ENCODE peak calls at places on chromosome 1, in eight cellular contexts. A is neural crest cell; G is PC-9; M is AG09309; K is progenitor cell of endocrine pancreas; S is pancreas; N is foreskin fibroblast; U is CD4-positive, alpha-beta T cell. Q is an unnamed sample.

GRCh38 chr1:22689505-22689904 is 21.1 kb upstream of the EPHB2 start:
- DNase-seq in A (no peak), G (peak; percentile 94), M (peak; percentile 72), K (no peak), S (no peak), N (peak; percentile 72), U (no peak), Q (peak; percentile 12)

GRCh38 chr1:247295274-247295684 is 36.4 kb downstream of the ZNF496 start:
- DNase-seq in A (no peak), G (no peak), M (no peak), K (no peak), S (no peak), N (peak; percentile 42), U (no peak), Q (no peak)

GRCh38 chr1:190170321-190170720 is 307.3 kb downstream of the BRINP3 start:
- DNase-seq in A (no peak), G (no peak), M (no peak), K (no peak), S (no peak), N (peak; percentile 70), U (no peak), Q (no peak)

GRCh38 chr1:26820784-26821269 is 5.7 kb upstream of the ZDHHC18 start:
- DNase-seq in A (no peak), G (no peak), M (no peak), K (no peak), S (no peak), N (no peak), U (no peak), Q (peak; percentile 22)

GRCh38 chr1:157218671-157219070 is 80.5 kb upstream of the ETV3 start:
- DNase-seq in A (no peak), G (no peak), M (no peak), K (no peak), S (no peak), N (no peak), U (no peak), Q (no peak)

GRCh38 chr1:75083848-75084514 is 50.2 kb upstream of the LHX8 start:
- DNase-seq in A (no peak), G (no peak), M (no peak), K (no peak), S (no peak), N (no peak), U (no peak), Q (no peak)

GRCh38 chr1:43271186-43272118 is 1.7 kb downstream of the TMEM125 start:
- DNase-seq in A (no peak), G (no peak), M (no peak), K (no peak), S (no peak), N (no peak), U (no peak), Q (no peak)

GRCh38 chr1:33366766-33367487 is 46.0 kb upstream of the A3GALT2 start:
- DNase-seq in A (no peak), G (no peak), M (no peak), K (no peak), S (no peak), N (no peak), U (no peak), Q (no peak)

GRCh38 chr1:15808955-15809354 is 1.5 kb upstream of the UQCRHL start:
- DNase-seq in A (no peak), G (peak; percentile 42), M (no peak), K (no peak), S (no peak), N (no peak), U (no peak), Q (no peak)

DNA sequence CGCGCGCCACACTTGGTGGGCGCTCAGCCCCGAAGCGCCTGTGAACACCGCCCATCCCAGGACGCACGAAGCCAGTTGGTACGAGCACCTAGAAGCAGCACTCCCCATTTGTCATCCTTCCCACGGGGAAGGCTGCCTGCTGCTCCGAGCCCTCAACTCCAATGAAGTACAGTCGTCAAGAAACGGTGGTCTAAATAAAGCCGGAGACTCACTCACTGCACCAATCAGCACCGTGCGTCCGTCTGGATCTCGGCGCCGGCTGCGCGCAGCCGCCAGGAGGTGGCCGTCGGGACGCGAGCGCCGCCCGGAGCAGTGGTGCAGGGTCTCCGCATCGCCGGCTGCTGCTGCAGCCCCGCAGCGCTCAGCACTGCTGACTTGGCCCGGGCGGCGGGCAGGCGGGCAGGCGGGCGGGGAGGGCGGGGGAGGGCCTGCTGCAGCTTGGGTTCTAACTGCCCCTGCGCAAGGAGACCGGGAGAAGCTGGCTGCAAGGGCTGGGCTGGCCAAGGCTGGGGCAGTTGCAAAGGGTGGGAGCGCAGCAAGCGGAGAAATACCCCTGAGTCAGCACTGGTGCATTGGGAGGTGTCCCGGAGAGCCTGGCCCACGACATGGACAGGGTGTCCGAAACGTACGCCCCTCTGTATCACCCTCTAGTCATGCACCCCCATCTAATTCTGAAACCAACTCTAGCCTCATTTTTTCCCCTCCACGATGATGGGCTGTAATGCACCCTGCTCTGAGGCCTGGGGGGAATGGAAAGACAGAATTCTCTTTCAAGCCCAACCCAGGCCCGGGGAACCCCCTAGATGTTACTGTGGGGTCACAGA is 35.8 kb upstream of the H6PD start:
- DNase-seq in A (peak; percentile 48), G (no peak), M (no peak), K (peak; percentile 38), S (no peak), N (peak; percentile 65), U (no peak), Q (no peak)
- TF ChIP-seq CTCF in A (peak; percentile 47), G (no peak), M (no peak), K (peak; percentile 41), S (no peak), N (peak; percentile 21), U (no peak), Q (no peak)

GRCh38 chr1:14567056-14567455 is 31.4 kb upstream of the KAZN start:
- DNase-seq in A (no peak), G (no peak), M (no peak), K (no peak), S (no peak), N (no peak), U (no peak), Q (no peak)
- TF ChIP-seq CTCF in A (peak; percentile 30), G (peak; percentile 32), M (no peak), K (peak; percentile 38), S (no peak), N (no peak), U (no peak), Q (no peak)

DNA sequence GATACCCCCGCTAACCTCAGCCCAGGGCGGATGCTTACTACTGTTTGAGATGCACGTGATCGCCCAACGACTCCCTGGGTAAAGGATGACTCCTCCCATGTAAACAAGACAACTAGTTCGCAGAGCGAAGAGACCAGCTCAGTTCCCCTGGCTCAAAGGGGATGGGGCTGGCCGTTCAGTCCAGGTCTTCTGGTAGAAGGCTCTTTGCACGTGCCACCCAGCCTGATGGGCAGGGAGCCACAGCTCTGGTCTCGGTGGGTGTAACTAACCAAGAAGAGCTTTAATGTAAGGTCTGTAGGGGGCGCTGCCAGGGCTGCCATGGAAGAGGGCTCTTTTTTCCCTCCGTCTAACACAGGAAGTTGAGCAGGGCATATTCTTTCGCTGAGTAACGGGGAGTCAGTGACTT is 49.4 kb upstream of the PARP1 start:
- DNase-seq in A (no peak), G (no peak), M (no peak), K (no peak), S (no peak), N (peak; percentile 33), U (peak; percentile 40), Q (no peak)
- TF ChIP-seq CTCF in A (peak; percentile 24), G (no peak), M (peak; percentile 5), K (peak; percentile 26), S (no peak), N (no peak), U (peak; percentile 57), Q (no peak)

GRCh38 chr1:219317762-219318353 is 144.2 kb downstream of the LYPLAL1 start:
- DNase-seq in A (no peak), G (no peak), M (no peak), K (no peak), S (no peak), N (no peak), U (no peak), Q (no peak)
- TF ChIP-seq CTCF in A (peak; percentile 41), G (no peak), M (peak; percentile 31), K (peak; percentile 45), S (no peak), N (no peak), U (no peak), Q (no peak)

GRCh38 chr1:151716771-151717631 is at the start of gene CELF3:
- DNase-seq in A (peak; percentile 46), G (no peak), M (no peak), K (peak; percentile 37), S (no peak), N (peak; percentile 31), U (no peak), Q (no peak)

GRCh38 chr1:151713874-151714273 is 2.7 kb downstream of the CELF3 start:
- DNase-seq in A (no peak), G (no peak), M (no peak), K (no peak), S (no peak), N (no peak), U (no peak), Q (no peak)

GRCh38 chr1:151714820-151715725 is 1.5 kb downstream of the CELF3 start:
- DNase-seq in A (no peak), G (no peak), M (no peak), K (no peak), S (no peak), N (no peak), U (no peak), Q (no peak)

GRCh38 chr1:151716405-151716762 is 219 bp downstream of the CELF3 start:
- DNase-seq in A (no peak), G (no peak), M (no peak), K (no peak), S (no peak), N (no peak), U (no peak), Q (no peak)

DNA sequence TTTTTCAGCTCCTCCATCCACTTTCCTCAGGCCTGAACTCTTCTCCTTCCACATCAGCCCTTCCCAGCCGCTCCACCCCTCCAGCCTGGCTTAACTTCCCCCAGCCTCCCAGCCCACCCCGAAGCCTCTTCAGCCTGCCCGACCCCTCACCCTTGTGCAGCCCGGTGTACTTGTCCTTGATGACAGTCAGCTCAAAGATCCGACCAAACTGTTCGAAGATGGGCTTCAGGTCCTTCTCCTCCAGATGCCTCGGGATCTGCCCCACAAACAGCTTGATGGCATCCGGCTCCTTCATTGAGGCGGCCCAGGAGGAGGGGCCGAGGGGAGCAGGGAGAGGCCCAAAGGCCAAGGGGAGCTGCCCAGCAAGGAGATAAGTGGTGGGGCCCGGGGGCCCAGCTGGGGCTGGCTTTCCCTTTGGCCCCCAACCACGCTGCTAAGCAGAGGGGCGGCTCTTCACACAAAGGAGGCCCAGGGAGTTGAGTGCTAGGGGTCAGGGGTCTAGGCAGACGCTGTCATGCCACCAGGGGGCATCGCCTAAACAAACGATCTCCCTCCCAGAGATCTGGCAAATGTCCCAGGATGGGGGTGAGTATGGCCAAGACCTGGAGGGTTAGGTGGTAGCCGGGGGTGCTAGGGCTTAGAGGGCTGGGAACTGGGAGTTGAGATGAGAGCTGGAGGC is 738 bp downstream of the CELF3 start:
- DNase-seq in A (peak; percentile 45), G (no peak), M (no peak), K (no peak), S (peak; percentile 55), N (no peak), U (no peak), Q (no peak)
- TF ChIP-seq CTCF in A (peak; percentile 55), G (no peak), M (no peak), K (peak; percentile 52), S (no peak), N (no peak), U (no peak), Q (no peak)

DNA sequence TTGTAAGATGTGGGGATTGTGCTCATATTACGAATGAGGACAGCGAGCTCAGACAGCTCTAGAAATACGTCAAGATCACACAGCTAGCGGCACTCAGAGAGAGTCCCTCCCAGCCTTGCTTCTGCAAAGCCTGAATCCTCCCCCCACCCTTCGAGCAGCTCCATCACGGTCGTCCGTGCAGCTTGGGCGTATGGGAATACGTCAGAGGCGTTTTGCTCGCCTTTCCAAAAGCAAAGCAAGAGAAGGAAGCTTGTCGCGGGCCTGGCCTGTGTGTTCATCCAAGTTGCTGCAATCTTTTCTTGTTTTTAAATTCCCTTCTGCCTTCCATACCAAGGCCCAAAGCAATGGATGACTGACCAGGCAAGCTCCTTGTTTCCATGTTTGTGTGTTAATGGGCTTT is 125.5 kb upstream of the IRF2BP2 start:
- DNase-seq in A (no peak), G (no peak), M (no peak), K (no peak), S (no peak), N (no peak), U (no peak), Q (no peak)
- TF ChIP-seq CTCF in A (no peak), G (no peak), M (no peak), K (no peak), S (no peak), N (no peak), U (no peak), Q (no peak)